ENCODE peak calls at places on chromosomes 5 and 9, in seven cellular contexts. One of them, this sample, is unnamed.

GRCh38 chr9:22165144-22165543 is 156.0 kb upstream of the CDKN2B start:
- DNase-seq in endodermal cell: no peak
- DNase-seq in prostate gland: no peak
- DNase-seq in coronary artery: no peak
- DNase-seq in Caco-2: no peak
- DNase-seq in upper lobe of right lung: no peak
- DNase-seq in transverse colon: no peak
- DNase-seq in this sample: no peak

GRCh38 chr9:81427870-81428269 is 261.5 kb downstream of the TLE1 start:
- DNase-seq in prostate gland: no peak
- DNase-seq in Caco-2: no peak
- DNase-seq in transverse colon: no peak
- DNase-seq in endodermal cell: no peak
- DNase-seq in coronary artery: no peak
- DNase-seq in upper lobe of right lung: no peak
- DNase-seq in this sample: no peak

GRCh38 chr9:38362912-38363588 is 29.5 kb upstream of the ALDH1B1 start:
- DNase-seq in transverse colon: peak
- DNase-seq in upper lobe of right lung: no peak
- DNase-seq in coronary artery: no peak
- DNase-seq in prostate gland: peak
- DNase-seq in endodermal cell: peak
- DNase-seq in Caco-2: peak
- DNase-seq in this sample: peak

GRCh38 chr5:157989296-157989695 is 130.4 kb upstream of the CLINT1 start:
- DNase-seq in upper lobe of right lung: no peak
- DNase-seq in Caco-2: no peak
- DNase-seq in prostate gland: no peak
- DNase-seq in transverse colon: no peak
- DNase-seq in coronary artery: no peak
- DNase-seq in endodermal cell: no peak
- DNase-seq in this sample: no peak

GRCh38 chr9:2159521-2160417 is 144.6 kb downstream of the SMARCA2 start:
- DNase-seq in Caco-2: no peak
- DNase-seq in transverse colon: no peak
- DNase-seq in upper lobe of right lung: no peak
- DNase-seq in endodermal cell: peak
- DNase-seq in prostate gland: no peak
- DNase-seq in coronary artery: no peak
- DNase-seq in this sample: peak

GRCh38 chr9:127033784-127034183 is 88.7 kb downstream of the ANGPTL2 start:
- DNase-seq in endodermal cell: peak
- DNase-seq in Caco-2: no peak
- DNase-seq in transverse colon: no peak
- DNase-seq in prostate gland: no peak
- DNase-seq in coronary artery: no peak
- DNase-seq in upper lobe of right lung: no peak
- DNase-seq in this sample: no peak

GRCh38 chr9:27518809-27519208 is 5.3 kb upstream of the IFNK start:
- DNase-seq in upper lobe of right lung: no peak
- DNase-seq in endodermal cell: no peak
- DNase-seq in transverse colon: no peak
- DNase-seq in prostate gland: no peak
- DNase-seq in Caco-2: no peak
- DNase-seq in coronary artery: no peak
- DNase-seq in this sample: peak

GRCh38 chr9:19201899-19202891 is 28.3 kb upstream of the DENND4C start:
- DNase-seq in coronary artery: no peak
- DNase-seq in prostate gland: peak
- DNase-seq in upper lobe of right lung: peak
- DNase-seq in Caco-2: peak
- DNase-seq in endodermal cell: peak
- DNase-seq in transverse colon: peak
- DNase-seq in this sample: no peak

GRCh38 chr5:91272858-91273257 is 110.3 kb downstream of the ARRDC3 start:
- DNase-seq in Caco-2: no peak
- DNase-seq in prostate gland: no peak
- DNase-seq in endodermal cell: no peak
- DNase-seq in coronary artery: no peak
- DNase-seq in transverse colon: no peak
- DNase-seq in upper lobe of right lung: no peak
- DNase-seq in this sample: no peak

GRCh38 chr9:91847576-91847975 is 102.5 kb downstream of the ROR2 start:
- DNase-seq in transverse colon: no peak
- DNase-seq in coronary artery: peak
- DNase-seq in upper lobe of right lung: no peak
- DNase-seq in endodermal cell: peak
- DNase-seq in prostate gland: no peak
- DNase-seq in Caco-2: no peak
- DNase-seq in this sample: no peak

GRCh38 chr9:75743855-75744254 is 146.6 kb upstream of the PCSK5 start:
- DNase-seq in upper lobe of right lung: no peak
- DNase-seq in transverse colon: no peak
- DNase-seq in coronary artery: no peak
- DNase-seq in Caco-2: no peak
- DNase-seq in prostate gland: no peak
- DNase-seq in endodermal cell: no peak
- DNase-seq in this sample: no peak

GRCh38 chr5:111618644-111619271 is 106.4 kb upstream of the STARD4 start:
- DNase-seq in upper lobe of right lung: no peak
- DNase-seq in transverse colon: no peak
- DNase-seq in coronary artery: no peak
- DNase-seq in Caco-2: no peak
- DNase-seq in prostate gland: no peak
- DNase-seq in endodermal cell: no peak
- DNase-seq in this sample: peak

GRCh38 chr5:169251685-169252084 is 49.3 kb downstream of the SLIT3 start:
- DNase-seq in Caco-2: no peak
- DNase-seq in endodermal cell: no peak
- DNase-seq in prostate gland: no peak
- DNase-seq in transverse colon: no peak
- DNase-seq in upper lobe of right lung: no peak
- DNase-seq in coronary artery: no peak
- DNase-seq in this sample: no peak

GRCh38 chr5:94674841-94675382 is 56.4 kb downstream of the SLF1 start:
- DNase-seq in upper lobe of right lung: no peak
- DNase-seq in coronary artery: no peak
- DNase-seq in prostate gland: no peak
- DNase-seq in transverse colon: no peak
- DNase-seq in Caco-2: no peak
- DNase-seq in endodermal cell: no peak
- DNase-seq in this sample: peak

GRCh38 chr5:31854625-31855526 is 215.9 kb downstream of the PDZD2 start:
- DNase-seq in upper lobe of right lung: peak
- DNase-seq in transverse colon: no peak
- DNase-seq in coronary artery: peak
- DNase-seq in endodermal cell: peak
- DNase-seq in Caco-2: peak
- DNase-seq in prostate gland: peak
- DNase-seq in this sample: peak

GRCh38 chr5:86679529-86679928 is 61.8 kb downstream of the COX7C start:
- DNase-seq in prostate gland: peak
- DNase-seq in transverse colon: no peak
- DNase-seq in upper lobe of right lung: no peak
- DNase-seq in coronary artery: peak
- DNase-seq in Caco-2: peak
- DNase-seq in endodermal cell: no peak
- DNase-seq in this sample: peak

DNA sequence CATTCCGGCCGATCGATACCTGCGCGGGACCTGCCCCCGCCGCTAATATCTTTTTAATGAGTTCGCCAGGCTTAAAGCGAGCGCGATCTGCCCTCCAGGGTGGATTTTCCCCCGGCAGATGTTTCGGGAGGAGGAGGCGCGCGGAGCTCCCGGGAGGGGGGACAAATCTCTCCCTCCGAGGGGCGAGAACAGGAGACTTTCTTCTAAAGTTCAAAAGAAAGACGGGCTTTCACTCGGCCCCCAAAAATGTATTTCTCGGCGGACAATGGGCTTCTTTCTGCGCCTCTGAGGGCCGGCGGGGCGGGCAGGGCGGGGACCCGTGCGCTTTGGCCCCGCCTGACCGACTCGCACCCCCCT is 4.1 kb upstream of the PRDM12 start:
- DNase-seq in Caco-2: no peak
- DNase-seq in endodermal cell: no peak
- DNase-seq in prostate gland: no peak
- DNase-seq in coronary artery: no peak
- DNase-seq in upper lobe of right lung: no peak
- DNase-seq in transverse colon: no peak
- DNase-seq in this sample: no peak
- H3K4me3 ChIP-seq in Caco-2: peak
- H3K4me3 ChIP-seq in endodermal cell: no peak
- H3K4me3 ChIP-seq in prostate gland: peak
- H3K4me3 ChIP-seq in coronary artery: peak
- H3K4me3 ChIP-seq in upper lobe of right lung: peak
- H3K4me3 ChIP-seq in transverse colon: peak
- H3K4me3 ChIP-seq in this sample: no peak

GRCh38 chr5:78501411-78502338 is 141.3 kb downstream of the SCAMP1 start:
- DNase-seq in Caco-2: no peak
- DNase-seq in prostate gland: no peak
- DNase-seq in upper lobe of right lung: no peak
- DNase-seq in coronary artery: no peak
- DNase-seq in endodermal cell: peak
- DNase-seq in transverse colon: no peak
- DNase-seq in this sample: peak
- H3K4me3 ChIP-seq in Caco-2: no peak
- H3K4me3 ChIP-seq in prostate gland: no peak
- H3K4me3 ChIP-seq in upper lobe of right lung: no peak
- H3K4me3 ChIP-seq in coronary artery: no peak
- H3K4me3 ChIP-seq in endodermal cell: no peak
- H3K4me3 ChIP-seq in transverse colon: no peak
- H3K4me3 ChIP-seq in this sample: no peak

DNA sequence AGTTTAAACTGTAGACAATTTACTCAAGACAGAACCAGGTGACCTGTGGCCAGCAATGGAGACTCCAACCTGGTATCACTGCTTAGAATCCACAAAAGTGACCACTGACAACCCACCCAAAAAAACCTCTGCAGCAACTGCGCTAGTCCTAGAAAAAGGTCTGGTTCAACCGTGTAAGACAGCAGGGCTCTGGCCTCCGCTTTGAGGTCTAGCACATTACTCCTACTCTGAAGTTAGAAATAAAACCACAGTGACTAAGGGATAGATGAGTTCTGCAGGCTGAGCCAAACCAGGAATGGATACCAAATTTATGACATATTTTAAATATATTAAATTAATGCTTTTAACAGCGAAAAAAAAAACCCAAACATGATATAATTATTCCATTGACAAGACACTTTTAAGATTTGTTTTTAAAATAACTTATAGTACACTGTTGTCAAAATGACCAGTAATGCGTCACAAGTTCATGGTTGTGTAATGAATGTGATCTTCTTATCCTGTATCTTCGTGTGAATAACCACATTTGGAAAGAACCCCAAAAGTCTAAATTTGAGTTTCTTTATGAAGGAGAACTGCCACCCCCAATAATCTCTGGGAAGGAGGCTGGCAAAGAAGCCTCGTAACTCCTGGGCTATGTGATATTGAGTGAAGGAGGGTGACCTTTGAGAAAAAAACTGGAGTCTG is 101.9 kb upstream of the SLC44A1 start:
- DNase-seq in endodermal cell: no peak
- DNase-seq in prostate gland: no peak
- DNase-seq in coronary artery: no peak
- DNase-seq in upper lobe of right lung: no peak
- DNase-seq in transverse colon: no peak
- DNase-seq in Caco-2: no peak
- DNase-seq in this sample: no peak
- H3K4me3 ChIP-seq in endodermal cell: no peak
- H3K4me3 ChIP-seq in prostate gland: no peak
- H3K4me3 ChIP-seq in coronary artery: no peak
- H3K4me3 ChIP-seq in upper lobe of right lung: no peak
- H3K4me3 ChIP-seq in transverse colon: no peak
- H3K4me3 ChIP-seq in Caco-2: no peak
- H3K4me3 ChIP-seq in this sample: no peak

DNA sequence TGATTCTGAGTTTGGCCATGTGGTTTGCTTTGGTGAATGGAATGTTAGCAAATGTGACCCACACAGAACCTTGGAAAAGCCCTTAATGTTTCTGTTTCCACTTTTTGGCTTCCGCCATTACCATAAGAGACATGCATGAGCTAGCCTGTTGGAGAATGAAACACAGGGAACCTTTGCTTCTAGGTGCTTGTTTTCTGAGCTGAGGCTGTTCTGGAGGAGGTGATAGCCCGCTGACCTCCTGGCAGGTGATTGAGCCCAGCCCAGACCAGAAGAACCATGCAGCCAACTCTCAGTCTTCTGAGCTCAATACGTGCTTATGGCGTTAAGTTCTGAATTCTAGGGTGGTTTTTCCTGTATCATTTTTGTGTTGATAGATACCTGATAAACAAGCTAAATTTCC is 148.6 kb upstream of the KLF9 start:
- DNase-seq in prostate gland: no peak
- DNase-seq in Caco-2: no peak
- DNase-seq in transverse colon: no peak
- DNase-seq in upper lobe of right lung: no peak
- DNase-seq in endodermal cell: no peak
- DNase-seq in coronary artery: peak
- DNase-seq in this sample: no peak
- H3K4me3 ChIP-seq in prostate gland: no peak
- H3K4me3 ChIP-seq in Caco-2: no peak
- H3K4me3 ChIP-seq in transverse colon: no peak
- H3K4me3 ChIP-seq in upper lobe of right lung: no peak
- H3K4me3 ChIP-seq in endodermal cell: no peak
- H3K4me3 ChIP-seq in coronary artery: no peak
- H3K4me3 ChIP-seq in this sample: no peak

DNA sequence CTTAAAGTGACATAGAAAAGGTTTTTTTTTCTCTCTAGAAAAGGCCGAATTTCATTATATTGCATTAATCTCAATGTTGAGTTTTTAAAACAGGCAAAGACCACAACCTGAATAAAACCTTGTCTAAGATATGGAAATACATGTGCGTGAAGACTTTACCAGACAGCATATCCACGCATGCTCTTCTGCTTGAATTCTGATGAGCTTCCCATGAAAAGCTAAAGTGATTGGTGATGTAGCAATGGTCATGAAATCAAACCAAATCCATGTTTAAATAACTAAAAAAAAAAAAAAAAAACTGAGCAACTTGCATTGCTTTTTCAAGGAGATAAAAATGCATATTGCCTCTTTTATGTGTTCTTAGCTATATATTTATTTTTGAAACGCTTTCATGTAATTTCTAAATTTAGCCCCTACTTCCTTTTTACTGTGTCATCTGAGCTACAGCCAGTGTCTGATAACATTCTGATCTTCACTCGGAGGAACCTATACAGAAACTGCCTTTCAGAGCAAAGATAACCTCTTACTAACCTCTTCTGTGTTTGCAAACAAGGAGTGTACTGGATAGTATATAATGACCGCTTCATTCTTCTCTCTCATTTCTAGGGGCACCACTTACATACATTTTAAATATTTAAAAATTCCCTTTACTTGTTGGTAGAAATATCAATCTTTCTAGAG is 179.1 kb upstream of the GNA14 start:
- DNase-seq in Caco-2: no peak
- DNase-seq in coronary artery: no peak
- DNase-seq in endodermal cell: no peak
- DNase-seq in upper lobe of right lung: no peak
- DNase-seq in prostate gland: no peak
- DNase-seq in transverse colon: no peak
- DNase-seq in this sample: no peak
- H3K4me3 ChIP-seq in Caco-2: no peak
- H3K4me3 ChIP-seq in coronary artery: no peak
- H3K4me3 ChIP-seq in endodermal cell: no peak
- H3K4me3 ChIP-seq in upper lobe of right lung: no peak
- H3K4me3 ChIP-seq in prostate gland: no peak
- H3K4me3 ChIP-seq in transverse colon: no peak
- H3K4me3 ChIP-seq in this sample: no peak